ENCODE peak calls at places on chromosomes 2 and 18, in four cellular contexts. One of them, this sample, is unnamed.

GRCh38 chr2:195364015-195364965 is 292.7 kb upstream of the SLC39A10 start:
- DNase-seq in HepG2: no peak
- DNase-seq in GM12878: no peak
- DNase-seq in K562: no peak
- DNase-seq in this sample: no peak

GRCh38 chr18:11387880-11388279 is 221.5 kb upstream of the SLC35G4 start:
- DNase-seq in HepG2: peak; percentile 76
- DNase-seq in GM12878: no peak
- DNase-seq in K562: peak; percentile 60
- DNase-seq in this sample: peak; percentile 35

GRCh38 chr2:71548589-71549485 is 95.5 kb downstream of the DYSF start:
- DNase-seq in HepG2: peak; percentile 62
- DNase-seq in GM12878: no peak
- DNase-seq in K562: peak; percentile 76
- DNase-seq in this sample: peak; percentile 86

GRCh38 chr2:113077921-113078320 is 10.2 kb downstream of the IL1F10 start:
- DNase-seq in HepG2: no peak
- DNase-seq in GM12878: no peak
- DNase-seq in K562: no peak
- DNase-seq in this sample: peak; percentile 18

GRCh38 chr2:178796079-178796677 is 11.0 kb downstream of the TTN start:
- DNase-seq in HepG2: peak; percentile 10
- DNase-seq in GM12878: no peak
- DNase-seq in K562: peak; percentile 19
- DNase-seq in this sample: peak; percentile 10

GRCh38 chr2:134227666-134228065 is 26.2 kb upstream of the MGAT5 start:
- DNase-seq in HepG2: no peak
- DNase-seq in GM12878: no peak
- DNase-seq in K562: no peak
- DNase-seq in this sample: no peak

GRCh38 chr2:198325359-198325758 is 521.0 kb downstream of the PLCL1 start:
- DNase-seq in HepG2: no peak
- DNase-seq in GM12878: no peak
- DNase-seq in K562: no peak
- DNase-seq in this sample: no peak

GRCh38 chr2:171741189-171741588 is 53.9 kb downstream of the DYNC1I2 start:
- DNase-seq in HepG2: no peak
- DNase-seq in GM12878: peak; percentile 8
- DNase-seq in K562: no peak
- DNase-seq in this sample: no peak

GRCh38 chr2:231900486-231900942 is 25.7 kb downstream of the NPPC start:
- DNase-seq in HepG2: peak; percentile 80
- DNase-seq in GM12878: no peak
- DNase-seq in K562: peak; percentile 86
- DNase-seq in this sample: peak; percentile 84

GRCh38 chr2:233379034-233379433 is 24.7 kb downstream of the DGKD start:
- DNase-seq in HepG2: no peak
- DNase-seq in GM12878: no peak
- DNase-seq in K562: no peak
- DNase-seq in this sample: no peak

GRCh38 chr2:222305510-222306392 is 7.0 kb upstream of the PAX3 start:
- DNase-seq in HepG2: no peak
- DNase-seq in GM12878: no peak
- DNase-seq in K562: no peak
- DNase-seq in this sample: peak; percentile 38

GRCh38 chr2:106098081-106098480 is 96.0 kb downstream of the UXS1 start:
- DNase-seq in HepG2: peak; percentile 13
- DNase-seq in GM12878: no peak
- DNase-seq in K562: no peak
- DNase-seq in this sample: peak; percentile 24

GRCh38 chr2:226338825-226339224 is 460.8 kb downstream of the IRS1 start:
- DNase-seq in HepG2: no peak
- DNase-seq in GM12878: no peak
- DNase-seq in K562: no peak
- DNase-seq in this sample: no peak

GRCh38 chr18:48687694-48688042 is 148.8 kb downstream of the CTIF start:
- DNase-seq in HepG2: no peak
- DNase-seq in GM12878: no peak
- DNase-seq in K562: no peak
- DNase-seq in this sample: no peak

GRCh38 chr2:11808016-11808400 is 61.6 kb downstream of the LPIN1 start:
- DNase-seq in HepG2: no peak
- DNase-seq in GM12878: no peak
- DNase-seq in K562: no peak
- DNase-seq in this sample: no peak

GRCh38 chr2:240733803-240734495 is 42.3 kb downstream of the AQP12A start:
- DNase-seq in HepG2: no peak
- DNase-seq in GM12878: no peak
- DNase-seq in K562: no peak
- DNase-seq in this sample: peak; percentile 38

GRCh38 chr2:104599802-104600510 is 254.0 kb upstream of the POU3F3 start:
- DNase-seq in HepG2: no peak
- DNase-seq in GM12878: no peak
- DNase-seq in K562: no peak
- DNase-seq in this sample: peak; percentile 1

GRCh38 chr2:68244456-68244855 is 7.9 kb downstream of the PPP3R1 start:
- DNase-seq in HepG2: no peak
- DNase-seq in GM12878: no peak
- DNase-seq in K562: no peak
- DNase-seq in this sample: no peak

GRCh38 chr2:148653437-148653836 is 8.9 kb downstream of the EPC2 start:
- DNase-seq in HepG2: no peak
- DNase-seq in GM12878: peak; percentile 40
- DNase-seq in K562: peak; percentile 39
- DNase-seq in this sample: no peak

GRCh38 chr18:52716926-52717325 is 376.9 kb downstream of the DCC start:
- DNase-seq in HepG2: peak; percentile 27
- DNase-seq in GM12878: no peak
- DNase-seq in K562: peak; percentile 0
- DNase-seq in this sample: peak; percentile 5

GRCh38 chr2:167293172-167293781 is 405.0 kb downstream of the XIRP2 start:
- DNase-seq in HepG2: no peak
- DNase-seq in GM12878: no peak
- DNase-seq in K562: no peak
- DNase-seq in this sample: peak; percentile 6

GRCh38 chr2:197028230-197028629 is 101.7 kb upstream of the PGAP1 start:
- DNase-seq in HepG2: peak; percentile 72
- DNase-seq in GM12878: no peak
- DNase-seq in K562: no peak
- DNase-seq in this sample: peak; percentile 10

GRCh38 chr2:206190689-206191088 is 31.0 kb downstream of the EEF1B2 start:
- DNase-seq in HepG2: no peak
- DNase-seq in GM12878: no peak
- DNase-seq in K562: no peak
- DNase-seq in this sample: no peak

GRCh38 chr2:225693259-225693658 is 293.7 kb downstream of the NYAP2 start:
- DNase-seq in HepG2: no peak
- DNase-seq in GM12878: no peak
- DNase-seq in K562: no peak
- DNase-seq in this sample: no peak

GRCh38 chr18:71541643-71542042 is 1002.5 kb downstream of the CBLN2 start:
- DNase-seq in HepG2: no peak
- DNase-seq in GM12878: no peak
- DNase-seq in K562: no peak
- DNase-seq in this sample: no peak
- TF ChIP-seq POLR2A in HepG2: no peak
- TF ChIP-seq POLR2A in GM12878: no peak
- TF ChIP-seq POLR2A in K562: no peak
- TF ChIP-seq POLR2A in this sample: no peak

DNA sequence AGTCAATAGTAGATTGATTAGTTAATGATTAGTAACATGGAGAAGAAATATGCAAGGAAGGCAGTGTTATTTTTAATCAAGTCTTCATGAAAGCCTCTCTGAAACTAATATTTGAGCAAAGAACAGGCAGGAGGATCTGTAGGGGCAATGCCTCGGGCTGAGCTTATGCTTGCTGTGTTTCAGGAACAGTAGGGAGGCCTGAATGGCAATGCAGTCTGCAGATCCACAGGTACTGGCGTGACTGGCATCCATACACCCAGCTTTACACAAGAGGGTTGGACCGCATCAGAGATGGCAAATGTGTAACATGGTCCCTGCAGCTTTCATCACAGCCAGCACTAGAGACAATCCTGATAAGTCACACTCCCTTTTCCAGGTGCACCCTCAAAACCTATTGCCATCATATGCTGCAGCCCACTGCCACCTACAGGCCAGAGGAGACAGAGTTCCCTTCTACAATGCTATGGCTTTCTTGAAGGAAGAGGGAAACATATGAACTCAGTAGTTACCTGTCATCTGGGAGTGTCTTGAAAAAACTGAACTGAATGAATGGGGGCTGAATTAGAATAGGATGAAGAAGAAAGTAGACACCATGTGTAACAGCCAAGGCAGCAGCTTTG is 582.4 kb upstream of the RAB6C start:
- DNase-seq in HepG2: peak; percentile 45
- DNase-seq in GM12878: peak; percentile 21
- DNase-seq in K562: peak; percentile 47
- DNase-seq in this sample: no peak
- TF ChIP-seq JUNB in HepG2: no peak
- TF ChIP-seq JUNB in GM12878: no peak
- TF ChIP-seq JUNB in K562: no peak
- TF ChIP-seq JUNB in this sample: no peak

DNA sequence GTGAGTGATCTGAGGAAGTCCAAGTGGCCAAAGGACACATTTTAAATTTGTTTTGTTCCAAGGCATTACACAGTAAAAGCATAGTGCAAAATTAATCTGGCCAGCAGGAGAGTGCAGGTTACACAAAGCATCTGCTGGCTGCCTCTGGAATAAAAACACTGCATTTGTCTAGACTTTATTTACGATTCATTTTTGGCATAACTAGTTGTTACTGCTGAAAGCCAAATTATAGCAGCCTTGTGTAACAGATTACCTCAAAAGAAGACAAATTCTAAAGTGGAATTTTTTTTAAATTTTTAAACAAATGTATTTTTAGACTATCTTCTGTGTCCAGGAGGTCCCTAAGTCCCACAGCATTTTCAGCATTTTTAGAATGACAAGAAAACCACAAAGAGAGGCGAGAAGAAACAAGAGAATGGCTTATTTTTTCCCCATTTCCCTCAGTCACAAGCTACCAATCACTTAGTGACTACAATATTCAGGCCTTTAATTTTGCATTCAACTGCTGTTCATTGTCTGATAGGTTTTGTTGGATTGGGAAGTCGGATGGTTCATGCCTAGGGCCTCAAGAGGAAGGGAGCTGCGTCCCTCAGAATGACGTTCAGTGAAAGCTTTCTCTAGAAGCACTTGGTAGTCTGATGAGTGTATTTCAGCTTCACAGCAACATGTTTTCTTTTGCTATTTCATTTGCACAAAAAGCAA is 46.0 kb downstream of the TMEFF2 start:
- DNase-seq in HepG2: no peak
- DNase-seq in GM12878: no peak
- DNase-seq in K562: no peak
- DNase-seq in this sample: no peak
- TF ChIP-seq CTCF in HepG2: no peak
- TF ChIP-seq CTCF in GM12878: no peak
- TF ChIP-seq CTCF in K562: no peak
- TF ChIP-seq CTCF in this sample: no peak

GRCh38 chr2:10043906-10044601 is 704 bp downstream of the KLF11 start:
- DNase-seq in HepG2: peak; percentile 64
- DNase-seq in GM12878: no peak
- DNase-seq in K562: peak; percentile 98
- DNase-seq in this sample: peak; percentile 93
- TF ChIP-seq POLR2A in HepG2: no peak
- TF ChIP-seq POLR2A in GM12878: no peak
- TF ChIP-seq POLR2A in K562: no peak
- TF ChIP-seq POLR2A in this sample: no peak

This sample was measured in A549.